ENCODE peak calls at places on chromosome 4, in four cellular contexts. V is A549, K is K562, P is HepG2. T is an unnamed sample.

GRCh38 chr4:19213388-19213787 is 1038.3 kb upstream of the SLIT2 start:
- DNase-seq in P (no peak), V (no peak), K (no peak), T (no peak)

GRCh38 chr4:73899321-73899720 is 30.1 kb downstream of the CXCL1 start:
- DNase-seq in K (no peak), V (no peak), P (no peak), T (no peak)

GRCh38 chr4:182600093-182600492 is 317.1 kb downstream of the DCTD start:
- DNase-seq in K (no peak), P (no peak), V (no peak), T (no peak)

GRCh38 chr4:3527914-3528876 is 4.0 kb downstream of the LRPAP1 start:
- DNase-seq in P (no peak), V (no peak), K (no peak), T (no peak)

GRCh38 chr4:77065382-77065781 is 10.4 kb downstream of the CCNI start:
- DNase-seq in P (no peak), V (no peak), K (no peak), T (no peak)

GRCh38 chr4:35175894-35176293 is 1068.4 kb downstream of the ARAP2 start:
- DNase-seq in P (no peak), V (no peak), K (no peak), T (no peak)

GRCh38 chr4:25608644-25609043 is 47.0 kb upstream of the SLC34A2 start:
- DNase-seq in V (no peak), K (no peak), P (no peak), T (no peak)

GRCh38 chr4:4270529-4270928 is 19.4 kb downstream of the LYAR start:
- DNase-seq in K (no peak), P (no peak), V (no peak), T (no peak)

GRCh38 chr4:170651786-170652185 is 562.0 kb upstream of the AADAT start:
- DNase-seq in V (no peak), P (no peak), K (no peak), T (no peak)

DNA sequence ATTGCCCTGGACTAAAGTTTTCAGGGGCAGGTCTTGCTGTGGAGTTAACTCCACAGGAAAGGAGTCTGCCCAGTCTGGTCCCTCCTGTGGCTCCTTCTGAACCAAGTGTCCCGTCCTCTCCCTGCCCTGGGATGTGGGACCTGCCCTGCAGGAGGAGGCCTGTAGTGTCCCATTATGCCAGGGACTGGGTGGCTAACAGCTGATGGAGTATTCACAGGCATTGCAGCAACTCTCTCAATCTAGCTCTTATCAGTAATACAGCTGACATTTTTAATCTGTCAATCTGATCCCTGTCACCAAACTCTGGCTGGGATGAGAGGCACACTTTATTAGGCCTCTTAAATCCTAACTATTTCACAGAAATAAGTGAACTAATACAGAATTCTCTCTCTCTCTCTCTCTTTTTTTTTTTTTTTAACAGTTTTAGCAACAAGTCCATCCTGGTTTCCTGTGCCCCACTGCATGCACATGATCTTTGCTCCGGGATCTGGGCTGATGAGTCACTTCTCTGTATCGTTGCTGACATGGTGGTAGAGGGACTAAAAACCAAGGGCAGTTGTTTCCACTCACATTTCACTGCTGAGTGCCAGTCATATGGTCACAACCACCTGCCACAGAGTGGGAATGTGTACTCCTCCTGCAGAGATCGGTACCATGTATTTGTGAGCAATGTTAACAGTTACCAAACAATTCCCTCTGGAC is 39.1 kb downstream of the HAND2 start:
- DNase-seq in K (no peak), V (no peak), P (peak), T (no peak)
- TF ChIP-seq NR3C1 in K (no peak), V (no peak), P (no peak), T (no peak)

GRCh38 chr4:7197910-7198309 is 5.6 kb downstream of the SORCS2 start:
- DNase-seq in V (no peak), K (no peak), P (no peak), T (no peak)
- TF ChIP-seq HMGXB4 in V (no peak), K (no peak), P (no peak), T (no peak)

DNA sequence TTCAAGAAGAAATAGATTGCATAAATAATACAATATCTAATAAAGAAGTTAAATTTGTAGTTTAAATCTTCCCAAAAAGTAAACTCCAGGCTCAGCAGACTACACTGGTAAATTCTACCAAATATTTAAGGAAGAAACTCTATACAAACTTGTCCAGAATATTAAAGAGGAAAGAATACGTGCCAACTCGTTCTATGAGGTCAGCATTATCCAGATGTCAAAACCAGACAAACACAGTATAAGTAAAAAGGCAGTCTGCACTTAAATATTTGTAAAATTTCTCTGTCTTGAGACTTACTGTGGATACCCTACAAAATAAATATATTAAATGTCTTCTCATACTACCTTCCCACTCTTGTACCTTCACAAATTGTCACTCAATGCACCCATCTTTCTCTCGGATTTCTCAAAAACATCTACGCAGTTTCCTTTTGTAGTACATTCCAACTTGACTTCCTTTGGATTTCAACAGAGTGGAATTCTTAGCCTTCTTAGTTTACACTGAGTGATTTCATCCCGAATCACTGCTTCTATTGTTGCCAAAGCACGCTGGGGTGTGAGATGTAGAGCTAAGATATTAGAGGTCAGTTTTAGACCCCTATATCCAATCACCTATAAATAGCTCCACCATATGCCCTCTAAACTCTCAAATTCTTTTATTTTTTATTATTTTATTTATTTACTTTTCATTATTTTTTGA is 71.6 kb upstream of the MAB21L2 start:
- DNase-seq in V (peak), P (no peak), K (no peak), T (no peak)
- TF ChIP-seq USF2 in V (no peak), P (no peak), K (no peak), T (no peak)

GRCh38 chr4:113024373-113024772 is 25.1 kb upstream of the ANK2 start:
- DNase-seq in P (no peak), V (no peak), K (no peak), T (no peak)
- TF ChIP-seq NR3C1 in P (no peak), V (no peak), K (no peak), T (no peak)

GRCh38 chr4:107467461-107467860 is 252.6 kb downstream of the PAPSS1 start:
- DNase-seq in P (no peak), K (no peak), V (no peak), T (no peak)
- TF ChIP-seq HMGXB4 in P (no peak), K (no peak), V (no peak), T (no peak)

DNA sequence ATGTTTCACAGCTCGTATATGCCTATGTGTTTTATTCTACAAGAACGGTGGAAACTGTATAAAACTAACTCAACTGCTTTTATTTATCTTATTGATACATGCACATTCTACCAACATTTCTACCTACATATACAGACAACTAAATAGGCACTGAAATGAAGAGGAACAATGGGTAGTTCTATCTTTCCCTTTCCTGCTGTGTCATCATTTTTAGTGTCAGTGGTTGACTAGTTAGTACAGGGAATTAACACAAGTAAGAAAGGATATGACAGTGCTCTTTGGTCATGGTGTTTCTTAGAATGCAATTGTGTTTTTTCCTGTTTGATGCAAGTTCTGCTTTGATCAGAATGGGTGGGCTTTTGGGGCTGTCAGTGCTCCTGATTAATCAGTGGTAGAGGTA is 293.8 kb upstream of the CTSO start:
- DNase-seq in P (no peak), V (no peak), K (no peak), T (no peak)
- TF ChIP-seq USF2 in P (no peak), V (no peak), K (no peak), T (no peak)

GRCh38 chr4:155025762-155026457 is 182.5 kb upstream of the NPY2R start:
- DNase-seq in V (peak), P (peak), K (peak), T (peak)
- TF ChIP-seq NR3C1 in V (no peak), P (no peak), K (no peak), T (no peak)

DNA sequence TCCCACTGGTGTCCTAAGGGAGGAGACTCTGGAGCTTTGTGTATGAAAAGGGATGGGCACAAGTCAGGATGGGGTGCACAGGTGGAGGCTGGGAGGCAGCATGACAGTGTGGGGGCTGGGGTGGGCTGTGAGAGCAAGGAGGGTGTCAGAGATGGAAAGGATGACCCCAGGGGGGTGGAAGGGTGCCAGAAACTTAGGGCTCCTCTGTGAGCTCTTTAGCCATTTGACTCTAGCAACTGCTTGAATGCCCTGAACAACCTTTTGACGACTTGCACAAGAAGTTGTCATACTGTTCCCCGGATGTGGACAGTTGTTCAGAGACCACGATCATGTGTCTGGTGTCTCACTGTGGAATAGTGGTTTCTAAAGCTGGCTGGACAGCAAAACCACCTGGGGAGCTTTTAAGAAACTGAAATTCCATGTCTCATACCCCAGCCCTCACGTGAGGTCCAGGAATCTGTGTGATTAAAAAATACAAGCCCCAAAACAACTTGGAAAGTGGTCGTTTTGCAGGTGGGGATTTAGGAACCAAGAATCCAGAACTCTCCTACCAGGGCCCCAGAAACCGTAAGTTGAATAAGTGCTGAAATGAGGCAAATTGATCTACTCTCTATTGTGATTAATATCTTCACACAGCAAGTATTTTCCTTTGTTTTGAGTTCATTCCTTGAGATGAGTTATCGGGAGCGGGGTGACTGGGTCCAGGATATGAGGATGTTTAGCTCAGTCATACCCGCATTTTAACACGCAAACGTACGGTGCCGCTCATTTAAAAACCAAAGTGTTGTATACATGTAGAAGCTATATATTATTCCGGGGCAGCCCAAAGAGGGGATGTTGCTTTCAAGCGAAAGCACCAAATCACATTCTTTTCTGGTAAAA is 3.4 kb downstream of the RHOH start:
- DNase-seq in P (no peak), V (no peak), K (no peak), T (no peak)
- TF ChIP-seq HMGXB4 in P (no peak), V (no peak), K (no peak), T (no peak)

DNA sequence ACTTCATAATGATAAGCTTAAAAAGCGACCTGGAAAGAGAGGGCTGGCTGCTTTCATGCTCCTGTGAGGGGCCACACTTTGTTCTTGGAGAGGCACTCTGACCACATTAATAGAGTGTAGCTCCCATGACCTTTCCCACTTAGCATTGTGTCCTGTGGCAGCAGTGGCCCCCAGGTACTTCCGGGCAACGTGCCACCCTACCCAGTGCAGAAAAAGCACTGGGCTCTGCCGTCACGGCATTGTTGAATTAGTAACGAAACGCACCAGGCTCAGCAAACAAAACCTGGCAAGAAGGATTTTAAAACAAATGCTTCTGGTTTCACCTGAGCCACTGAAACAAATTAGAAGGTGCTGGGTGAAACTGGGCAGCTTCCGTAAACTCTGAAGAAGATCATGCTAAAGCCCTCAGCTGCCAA is 5.4 kb upstream of the SORBS2 start:
- DNase-seq in P (peak), K (no peak), V (no peak), T (no peak)
- TF ChIP-seq USF2 in P (no peak), K (no peak), V (no peak), T (no peak)

T was measured in WTC11.